ENCODE peak calls at places on chromosomes 16 and 17, in five cellular contexts. P is GM12878, K is prostate gland, N is transverse colon, I is suprapubic skin. M is an unnamed sample.

GRCh38 chr16:15605869-15606520 is 37.0 kb downstream of the MARF1 start:
- DNase-seq in P (no peak), K (no peak), N (no peak), I (no peak), M (no peak)

GRCh38 chr17:17109231-17109630 is 67.0 kb downstream of the MPRIP start:
- DNase-seq in P (no peak), K (no peak), N (peak; percentile 59), I (no peak), M (no peak)

GRCh38 chr17:78248051-78248914 is 16.9 kb downstream of the TMEM235 start:
- DNase-seq in P (no peak), K (no peak), N (no peak), I (no peak), M (no peak)

GRCh38 chr17:56675876-56676660 is 82.6 kb downstream of the NOG start:
- DNase-seq in P (no peak), K (no peak), N (no peak), I (no peak), M (no peak)

GRCh38 chr17:58806046-58806445 is 50.4 kb downstream of the PPM1E start:
- DNase-seq in P (no peak), K (no peak), N (no peak), I (no peak), M (no peak)

GRCh38 chr17:61410100-61410551 is 10.5 kb downstream of the TBX2 start:
- DNase-seq in P (no peak), K (no peak), N (no peak), I (peak; percentile 74), M (peak; percentile 10)

GRCh38 chr17:42273474-42274272 is 2.5 kb downstream of the STAT5B start:
- DNase-seq in P (no peak), K (no peak), N (no peak), I (no peak), M (no peak)

GRCh38 chr16:81180578-81180977 is 57.9 kb upstream of the BCO1 start:
- DNase-seq in P (no peak), K (no peak), N (no peak), I (no peak), M (no peak)

GRCh38 chr17:60535382-60536279 is 9.6 kb upstream of the APPBP2 start:
- DNase-seq in P (no peak), K (no peak), N (no peak), I (no peak), M (no peak)

DNA sequence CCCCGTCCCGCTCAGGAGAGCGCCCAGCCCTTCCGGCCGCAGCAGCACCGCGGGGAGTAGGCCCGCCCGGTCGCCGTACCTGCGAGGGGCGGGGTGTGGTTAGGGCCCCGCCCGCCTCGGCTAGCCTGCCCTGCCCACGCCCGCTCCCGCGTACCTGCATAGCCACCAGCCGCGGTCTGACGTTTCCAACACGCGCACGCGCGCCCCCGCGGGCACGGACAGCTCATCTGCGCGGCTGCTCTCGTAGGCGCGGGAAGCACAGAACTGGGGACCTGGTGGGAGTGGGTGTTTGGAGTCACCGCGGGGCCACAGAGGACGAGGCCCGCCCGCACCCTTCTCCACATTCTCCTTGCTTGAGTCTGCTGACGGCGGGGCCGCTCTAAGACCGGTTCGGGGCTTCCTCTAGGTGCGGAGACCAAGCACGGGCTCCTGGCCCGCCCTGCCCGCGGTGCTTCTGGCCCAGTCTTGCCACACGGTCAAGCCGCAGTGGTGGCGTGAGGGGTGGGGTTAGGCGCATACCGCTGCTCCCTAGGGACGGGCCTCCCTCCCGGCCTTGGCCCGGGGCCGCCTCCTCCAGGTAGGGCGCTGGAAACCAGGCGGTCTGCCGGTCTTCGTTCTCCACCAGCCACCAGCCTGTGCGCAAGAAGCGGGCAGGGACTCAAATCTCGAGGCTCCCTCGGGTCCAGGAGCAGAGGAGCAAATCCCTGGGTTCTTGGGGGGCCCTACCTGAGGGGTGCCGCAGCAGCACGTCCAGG is 1.8 kb downstream of the NOXO1 start:
- DNase-seq in P (no peak), K (peak; percentile 75), N (peak; percentile 92), I (no peak), M (no peak)
- TF ChIP-seq POLR2AphosphoS5 in P (no peak), K (peak; percentile 26), N (peak; percentile 22), I (no peak), M (no peak)

GRCh38 chr17:47813512-47814031 is 8.0 kb downstream of the OSBPL7 start:
- DNase-seq in P (no peak), K (no peak), N (no peak), I (peak; percentile 57), M (no peak)
- TF ChIP-seq POLR2AphosphoS5 in P (no peak), K (no peak), N (no peak), I (no peak), M (no peak)

GRCh38 chr17:48062273-48062672 is 14.1 kb downstream of the NFE2L1 start:
- DNase-seq in P (no peak), K (no peak), N (no peak), I (no peak), M (no peak)

GRCh38 chr17:48059125-48059668 is 11.0 kb downstream of the NFE2L1 start:
- DNase-seq in P (no peak), K (no peak), N (no peak), I (no peak), M (no peak)

GRCh38 chr17:48057626-48058025 is 9.5 kb downstream of the NFE2L1 start:
- DNase-seq in P (no peak), K (no peak), N (no peak), I (no peak), M (no peak)

GRCh38 chr17:48058393-48059124 is 10.4 kb downstream of the NFE2L1 start:
- DNase-seq in P (no peak), K (no peak), N (no peak), I (no peak), M (no peak)

DNA sequence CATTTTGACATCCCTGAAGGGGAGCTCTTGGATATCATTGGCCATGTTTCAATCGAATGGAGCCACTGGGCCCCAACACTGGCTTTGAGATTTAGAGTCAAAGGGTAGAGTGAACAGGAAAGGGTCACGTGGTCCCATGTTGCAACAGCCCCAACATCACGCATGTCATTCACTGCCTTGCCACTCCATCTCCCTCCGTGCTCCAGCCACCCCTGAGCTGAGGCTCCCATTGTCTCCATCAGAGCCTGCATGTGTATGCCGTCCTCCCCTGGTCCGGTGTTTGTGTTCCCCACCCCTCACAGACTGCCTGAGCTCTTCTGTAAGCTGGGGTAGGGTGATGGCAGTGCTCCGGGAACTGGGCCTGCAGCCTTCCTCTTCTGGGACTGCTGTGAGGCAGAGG is 12.1 kb downstream of the NFE2L1 start:
- DNase-seq in P (no peak), K (no peak), N (no peak), I (no peak), M (no peak)
- TF ChIP-seq POLR2AphosphoS5 in P (peak; percentile 37), K (no peak), N (no peak), I (no peak), M (no peak)

GRCh38 chr17:76735006-76735405 is 2.1 kb downstream of the SRSF2 start:
- DNase-seq in P (no peak), K (no peak), N (no peak), I (no peak), M (no peak)

GRCh38 chr17:76734080-76734840 is 2.9 kb downstream of the SRSF2 start:
- DNase-seq in P (no peak), K (no peak), N (no peak), I (no peak), M (no peak)

GRCh38 chr17:76733618-76733957 is 3.5 kb downstream of the SRSF2 start:
- DNase-seq in P (no peak), K (no peak), N (no peak), I (no peak), M (no peak)

GRCh38 chr17:76735586-76736348 is 1.4 kb downstream of the SRSF2 start:
- DNase-seq in P (no peak), K (no peak), N (no peak), I (no peak), M (no peak)

DNA sequence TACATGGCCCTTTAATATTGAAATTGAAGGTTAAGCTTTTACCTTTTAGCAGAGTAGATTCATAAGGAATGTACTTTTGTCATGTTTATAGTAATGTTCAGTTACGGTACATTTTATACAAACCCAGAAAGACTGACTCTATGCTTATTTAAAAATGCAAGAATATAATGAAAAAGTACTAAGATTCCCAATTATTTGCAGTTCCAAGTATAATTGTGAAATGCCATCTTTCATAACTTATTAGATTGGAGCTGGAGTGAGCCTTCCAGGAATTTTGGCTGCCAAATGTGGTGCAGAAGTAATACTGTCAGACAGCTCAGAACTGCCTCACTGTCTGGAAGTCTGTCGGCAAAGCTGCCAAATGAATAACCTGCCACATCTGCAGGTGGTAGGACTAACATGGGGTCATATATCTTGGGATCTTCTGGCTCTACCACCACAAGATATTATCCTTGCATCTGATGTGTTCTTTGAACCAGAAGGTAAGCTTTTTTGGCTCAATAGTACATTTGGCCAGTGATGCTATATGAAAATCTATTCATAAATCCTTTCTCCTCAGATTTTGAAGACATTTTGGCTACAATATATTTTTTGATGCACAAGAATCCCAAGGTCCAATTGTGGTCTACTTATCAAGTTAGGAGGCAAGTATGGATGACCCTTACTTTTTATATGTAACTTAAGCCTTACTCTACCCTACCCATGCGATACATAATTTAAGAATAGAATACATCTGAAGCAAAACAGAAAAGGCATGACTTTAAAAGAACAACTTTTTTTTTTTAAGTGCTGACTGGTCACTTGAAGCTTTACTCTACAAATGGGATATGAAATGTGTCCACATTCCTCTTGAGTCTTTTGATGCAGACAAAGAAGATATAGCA is 4.2 kb downstream of the SRSF2 start:
- DNase-seq in P (no peak), K (no peak), N (no peak), I (no peak), M (no peak)
- TF ChIP-seq POLR2AphosphoS5 in P (peak; percentile 53), K (no peak), N (no peak), I (no peak), M (peak; percentile 84)

GRCh38 chr17:4872786-4873185 is 26.6 kb upstream of the C17orf107 start:
- DNase-seq in P (no peak), K (no peak), N (no peak), I (no peak), M (no peak)
- TF ChIP-seq POLR2AphosphoS5 in P (no peak), K (no peak), N (no peak), I (no peak), M (no peak)

GRCh38 chr17:63946440-63947363 is 14.6 kb upstream of the CD79B start:
- DNase-seq in P (no peak), K (peak; percentile 15), N (peak; percentile 54), I (no peak), M (peak; percentile 95)
- TF ChIP-seq POLR2AphosphoS5 in P (no peak), K (no peak), N (no peak), I (no peak), M (no peak)

DNA sequence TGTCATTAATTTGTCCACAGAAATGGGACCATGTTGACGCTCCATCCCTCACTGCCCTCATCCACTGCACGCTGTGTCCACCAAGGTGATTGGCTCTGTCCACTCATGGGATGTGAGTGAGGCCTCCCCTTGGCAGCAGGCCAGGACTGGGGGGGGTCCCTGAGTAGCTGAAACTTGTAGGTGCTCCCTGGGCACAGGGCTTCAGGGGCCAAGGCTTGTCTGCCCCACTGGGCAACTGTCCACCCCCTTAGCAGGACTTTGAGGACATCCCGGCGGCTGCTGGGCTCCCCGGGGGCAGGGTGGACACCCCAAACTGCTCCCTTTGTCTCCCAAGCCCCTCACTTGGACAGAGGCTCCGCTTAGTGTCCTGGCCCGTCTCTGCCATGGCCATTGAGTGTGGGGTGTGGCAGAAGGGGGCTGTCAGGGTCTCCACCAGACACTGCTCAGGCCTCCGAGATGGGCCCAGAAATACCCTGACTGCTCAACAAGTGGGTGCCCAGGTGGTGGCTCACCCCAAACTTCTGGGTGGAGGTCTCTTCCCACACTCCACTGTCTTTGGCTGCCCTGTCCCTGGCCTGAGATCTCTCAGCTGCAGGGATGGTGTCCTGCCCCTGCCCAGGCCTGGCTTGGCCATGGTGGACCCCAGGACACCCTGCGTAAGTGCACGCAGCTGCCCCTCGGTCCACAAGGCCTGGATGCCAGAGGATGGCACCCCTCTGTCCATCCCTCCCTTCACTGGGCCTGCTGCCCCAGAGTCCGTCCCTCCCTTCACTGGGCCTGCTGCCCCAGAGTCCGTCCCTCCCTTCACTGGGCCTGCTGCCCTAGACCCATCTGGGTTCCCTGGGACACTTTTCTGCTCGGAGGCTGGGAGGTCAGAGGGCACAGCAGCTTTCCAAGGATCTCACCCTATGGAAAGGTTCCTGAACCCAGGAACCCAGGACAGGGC is 2.9 kb upstream of the RAB40C start:
- DNase-seq in P (no peak), K (no peak), N (no peak), I (no peak), M (no peak)
- TF ChIP-seq POLR2AphosphoS5 in P (peak; percentile 49), K (no peak), N (no peak), I (no peak), M (no peak)